ENCODE peak calls at places on chromosomes 1 and 21, in seven cellular contexts. One of them, this sample, is unnamed. For H3K4me1, the result is how much of the 10 kb centered on the place peaks cover.

GRCh38 chr1:246470588-246470987 is 36.5 kb downstream of the SMYD3 start:
- DNase-seq in mammary epithelial cell: no peak
- DNase-seq in psoas muscle: no peak
- DNase-seq in tibial artery: no peak
- DNase-seq in CD8-positive, alpha-beta T cell: no peak
- DNase-seq in upper lobe of right lung: no peak
- DNase-seq in K562: no peak
- DNase-seq in this sample: no peak

GRCh38 chr1:64875101-64875500 is 91.2 kb downstream of the JAK1 start:
- DNase-seq in CD8-positive, alpha-beta T cell: no peak
- DNase-seq in mammary epithelial cell: no peak
- DNase-seq in K562: no peak
- DNase-seq in psoas muscle: no peak
- DNase-seq in upper lobe of right lung: no peak
- DNase-seq in tibial artery: no peak
- DNase-seq in this sample: no peak

GRCh38 chr1:241950390-241950789 is 7.2 kb upstream of the BECN2 start:
- DNase-seq in upper lobe of right lung: no peak
- DNase-seq in CD8-positive, alpha-beta T cell: no peak
- DNase-seq in tibial artery: no peak
- DNase-seq in psoas muscle: no peak
- DNase-seq in mammary epithelial cell: peak
- DNase-seq in K562: no peak
- DNase-seq in this sample: no peak

GRCh38 chr1:209527372-209527771 is 56.1 kb upstream of the CAMK1G start:
- DNase-seq in mammary epithelial cell: peak
- DNase-seq in K562: no peak
- DNase-seq in tibial artery: no peak
- DNase-seq in upper lobe of right lung: no peak
- DNase-seq in psoas muscle: no peak
- DNase-seq in CD8-positive, alpha-beta T cell: no peak
- DNase-seq in this sample: no peak

GRCh38 chr1:77250126-77250525 is 30.9 kb upstream of the PIGK start:
- DNase-seq in psoas muscle: no peak
- DNase-seq in K562: no peak
- DNase-seq in mammary epithelial cell: no peak
- DNase-seq in upper lobe of right lung: no peak
- DNase-seq in CD8-positive, alpha-beta T cell: no peak
- DNase-seq in tibial artery: no peak
- DNase-seq in this sample: no peak

GRCh38 chr1:110494522-110495406 is 24.2 kb downstream of the KCNA10 start:
- DNase-seq in K562: no peak
- DNase-seq in psoas muscle: no peak
- DNase-seq in tibial artery: no peak
- DNase-seq in upper lobe of right lung: no peak
- DNase-seq in mammary epithelial cell: no peak
- DNase-seq in CD8-positive, alpha-beta T cell: no peak
- DNase-seq in this sample: no peak

GRCh38 chr1:151756291-151756690 is 7.0 kb downstream of the MRPL9 start:
- DNase-seq in tibial artery: no peak
- DNase-seq in psoas muscle: no peak
- DNase-seq in mammary epithelial cell: peak
- DNase-seq in CD8-positive, alpha-beta T cell: no peak
- DNase-seq in K562: no peak
- DNase-seq in upper lobe of right lung: no peak
- DNase-seq in this sample: no peak

GRCh38 chr1:94541175-94542087 is at the start of gene F3:
- DNase-seq in mammary epithelial cell: peak
- DNase-seq in psoas muscle: peak
- DNase-seq in tibial artery: peak
- DNase-seq in CD8-positive, alpha-beta T cell: peak
- DNase-seq in upper lobe of right lung: peak
- DNase-seq in K562: peak
- DNase-seq in this sample: peak

GRCh38 chr1:205024679-205025078 is 18.3 kb upstream of the CNTN2 start:
- DNase-seq in K562: no peak
- DNase-seq in upper lobe of right lung: no peak
- DNase-seq in tibial artery: no peak
- DNase-seq in mammary epithelial cell: no peak
- DNase-seq in psoas muscle: no peak
- DNase-seq in CD8-positive, alpha-beta T cell: no peak
- DNase-seq in this sample: no peak

GRCh38 chr1:236143104-236143948 is 987 bp downstream of the GPR137B start:
- DNase-seq in CD8-positive, alpha-beta T cell: no peak
- DNase-seq in upper lobe of right lung: no peak
- DNase-seq in mammary epithelial cell: peak
- DNase-seq in K562: no peak
- DNase-seq in psoas muscle: no peak
- DNase-seq in tibial artery: no peak
- DNase-seq in this sample: no peak

GRCh38 chr1:154328318-154329151 is 3.2 kb downstream of the ATP8B2 start:
- DNase-seq in mammary epithelial cell: peak
- DNase-seq in CD8-positive, alpha-beta T cell: peak
- DNase-seq in K562: no peak
- DNase-seq in tibial artery: peak
- DNase-seq in upper lobe of right lung: peak
- DNase-seq in psoas muscle: peak
- DNase-seq in this sample: peak

GRCh38 chr21:34029724-34030528 is 43.5 kb upstream of the MRPS6 start:
- DNase-seq in K562: peak
- DNase-seq in CD8-positive, alpha-beta T cell: peak
- DNase-seq in upper lobe of right lung: no peak
- DNase-seq in psoas muscle: peak
- DNase-seq in tibial artery: no peak
- DNase-seq in mammary epithelial cell: peak
- DNase-seq in this sample: peak

DNA sequence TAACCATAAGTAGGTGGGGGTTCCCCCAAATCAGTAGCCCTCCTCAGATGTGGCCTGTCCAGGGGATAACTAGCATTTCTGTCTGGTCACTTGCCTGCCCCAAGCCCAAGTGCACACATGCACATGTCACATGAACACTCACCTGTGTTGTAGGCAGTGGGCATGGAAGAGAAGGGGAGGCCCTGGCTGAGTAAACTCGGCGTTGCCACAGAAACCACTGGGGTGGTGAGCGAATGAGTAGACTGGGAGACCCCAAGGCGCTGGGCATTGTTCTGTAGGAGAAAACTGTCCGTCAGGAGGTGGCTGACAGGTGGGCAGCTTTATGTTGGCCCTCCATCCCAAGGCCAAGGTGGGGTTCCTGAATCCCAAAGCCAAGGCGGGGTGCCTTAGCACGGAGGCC is 25.6 kb downstream of the MEF2D start:
- DNase-seq in K562: no peak
- DNase-seq in upper lobe of right lung: peak
- DNase-seq in mammary epithelial cell: no peak
- DNase-seq in tibial artery: no peak
- DNase-seq in CD8-positive, alpha-beta T cell: peak
- DNase-seq in psoas muscle: no peak
- DNase-seq in this sample: no peak
- H3K4me1 ChIP-seq in K562: under half
- H3K4me1 ChIP-seq in upper lobe of right lung: under half
- H3K4me1 ChIP-seq in mammary epithelial cell: under half
- H3K4me1 ChIP-seq in tibial artery: half or more
- H3K4me1 ChIP-seq in CD8-positive, alpha-beta T cell: under half
- H3K4me1 ChIP-seq in psoas muscle: half or more
- H3K4me1 ChIP-seq in this sample: under half

DNA sequence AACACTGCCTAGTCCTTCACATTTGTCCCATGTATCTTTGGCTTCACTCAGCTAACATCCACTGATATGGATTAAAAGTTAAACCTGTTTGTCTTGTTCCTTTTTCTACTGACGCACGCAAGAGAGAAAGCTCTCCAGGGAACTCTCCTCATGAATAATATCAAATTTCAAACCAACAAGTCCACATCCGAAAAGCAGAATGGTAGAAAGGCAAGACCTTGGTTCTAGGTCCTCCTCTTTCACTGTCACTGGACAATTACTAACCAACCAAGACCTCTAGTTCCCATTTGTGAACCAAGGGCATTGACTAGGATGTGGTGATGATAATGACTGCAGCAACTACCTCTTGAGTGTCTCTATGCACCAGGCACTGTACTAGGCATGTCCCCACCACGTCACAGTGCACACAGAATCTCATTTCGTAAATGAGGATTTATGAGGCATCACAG is 8.4 kb downstream of the PLPP3 start:
- DNase-seq in mammary epithelial cell: no peak
- DNase-seq in tibial artery: no peak
- DNase-seq in K562: no peak
- DNase-seq in upper lobe of right lung: no peak
- DNase-seq in psoas muscle: no peak
- DNase-seq in CD8-positive, alpha-beta T cell: no peak
- DNase-seq in this sample: no peak
- H3K4me1 ChIP-seq in mammary epithelial cell: under half
- H3K4me1 ChIP-seq in tibial artery: under half
- H3K4me1 ChIP-seq in K562: under half
- H3K4me1 ChIP-seq in upper lobe of right lung: under half
- H3K4me1 ChIP-seq in psoas muscle: half or more
- H3K4me1 ChIP-seq in CD8-positive, alpha-beta T cell: under half
- H3K4me1 ChIP-seq in this sample: under half

DNA sequence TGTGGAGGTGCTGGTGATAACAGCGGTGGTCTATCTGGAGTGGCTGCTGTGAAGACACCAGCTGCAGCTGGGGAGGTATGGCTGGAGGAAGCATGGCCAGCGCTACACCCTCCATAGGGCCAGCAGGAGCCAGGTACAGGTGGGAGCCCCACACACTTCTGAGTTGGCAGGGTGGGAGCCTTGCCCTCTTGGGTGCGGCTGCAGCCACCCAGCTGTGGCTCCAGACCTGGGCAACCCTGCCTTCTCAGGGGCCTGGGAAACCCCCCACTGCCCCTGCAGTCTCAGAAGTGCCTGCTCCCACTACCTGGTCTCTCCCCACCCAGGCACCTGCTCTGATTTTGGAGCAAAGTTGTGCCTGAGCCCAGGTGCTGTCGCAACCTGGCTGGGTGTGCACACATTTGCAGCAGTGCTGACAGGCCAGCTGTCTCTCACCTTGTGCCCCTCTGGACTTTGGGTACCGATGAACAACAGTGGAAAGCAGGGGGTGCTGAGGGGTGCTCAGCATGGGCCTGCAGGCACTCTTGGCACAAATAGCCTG is 76.2 kb downstream of the DPYD start:
- DNase-seq in mammary epithelial cell: no peak
- DNase-seq in K562: no peak
- DNase-seq in upper lobe of right lung: no peak
- DNase-seq in psoas muscle: no peak
- DNase-seq in tibial artery: no peak
- DNase-seq in CD8-positive, alpha-beta T cell: no peak
- DNase-seq in this sample: no peak
- H3K4me1 ChIP-seq in mammary epithelial cell: under half
- H3K4me1 ChIP-seq in K562: under half
- H3K4me1 ChIP-seq in upper lobe of right lung: under half
- H3K4me1 ChIP-seq in psoas muscle: under half
- H3K4me1 ChIP-seq in tibial artery: under half
- H3K4me1 ChIP-seq in CD8-positive, alpha-beta T cell: under half
- H3K4me1 ChIP-seq in this sample: under half

DNA sequence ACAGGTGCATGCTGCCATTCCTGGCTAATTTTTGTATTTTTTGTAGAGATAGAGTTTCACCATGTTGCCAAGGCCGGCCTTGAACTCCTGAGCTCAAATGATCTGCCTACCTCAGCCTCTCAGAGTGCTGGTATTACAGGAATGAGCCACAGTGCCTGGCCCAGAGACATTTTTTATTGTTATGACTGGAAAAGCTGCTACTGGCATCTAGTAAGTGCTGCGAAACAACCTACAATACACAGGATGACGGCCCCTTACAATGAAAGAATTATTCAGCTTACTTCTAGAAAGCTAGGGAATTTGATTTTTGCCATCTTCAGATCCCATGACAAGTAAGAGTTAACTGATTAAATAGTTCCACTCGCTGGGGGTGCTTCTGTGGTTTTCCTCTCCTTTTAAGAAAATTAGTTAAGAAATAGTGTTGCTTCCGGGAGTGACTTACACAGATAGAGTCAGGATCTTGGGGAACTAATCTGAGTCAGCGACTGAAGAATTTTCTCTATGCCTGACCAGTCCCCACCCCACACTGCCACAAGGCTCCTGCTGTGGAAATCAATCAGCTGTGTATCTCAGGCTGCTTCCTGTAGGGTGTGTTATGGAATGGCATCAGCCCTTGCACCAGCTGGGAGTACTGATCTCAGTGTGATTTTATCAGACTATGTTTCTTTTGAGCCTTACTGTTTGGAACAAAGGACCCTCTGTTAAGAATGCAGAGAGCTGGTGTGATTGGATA is 93.0 kb upstream of the BMP8A start:
- DNase-seq in upper lobe of right lung: peak
- DNase-seq in K562: peak
- DNase-seq in psoas muscle: peak
- DNase-seq in CD8-positive, alpha-beta T cell: no peak
- DNase-seq in mammary epithelial cell: peak
- DNase-seq in tibial artery: peak
- DNase-seq in this sample: peak
- H3K4me1 ChIP-seq in upper lobe of right lung: half or more
- H3K4me1 ChIP-seq in K562: under half
- H3K4me1 ChIP-seq in psoas muscle: under half
- H3K4me1 ChIP-seq in CD8-positive, alpha-beta T cell: under half
- H3K4me1 ChIP-seq in mammary epithelial cell: half or more
- H3K4me1 ChIP-seq in tibial artery: under half
- H3K4me1 ChIP-seq in this sample: under half

GRCh38 chr1:30612666-30613065 is 110.7 kb downstream of the MATN1 start:
- DNase-seq in upper lobe of right lung: no peak
- DNase-seq in tibial artery: no peak
- DNase-seq in psoas muscle: no peak
- DNase-seq in mammary epithelial cell: no peak
- DNase-seq in K562: no peak
- DNase-seq in CD8-positive, alpha-beta T cell: no peak
- DNase-seq in this sample: no peak
- H3K4me1 ChIP-seq in upper lobe of right lung: under half
- H3K4me1 ChIP-seq in tibial artery: under half
- H3K4me1 ChIP-seq in psoas muscle: under half
- H3K4me1 ChIP-seq in mammary epithelial cell: under half
- H3K4me1 ChIP-seq in K562: under half
- H3K4me1 ChIP-seq in CD8-positive, alpha-beta T cell: under half
- H3K4me1 ChIP-seq in this sample: under half

DNA sequence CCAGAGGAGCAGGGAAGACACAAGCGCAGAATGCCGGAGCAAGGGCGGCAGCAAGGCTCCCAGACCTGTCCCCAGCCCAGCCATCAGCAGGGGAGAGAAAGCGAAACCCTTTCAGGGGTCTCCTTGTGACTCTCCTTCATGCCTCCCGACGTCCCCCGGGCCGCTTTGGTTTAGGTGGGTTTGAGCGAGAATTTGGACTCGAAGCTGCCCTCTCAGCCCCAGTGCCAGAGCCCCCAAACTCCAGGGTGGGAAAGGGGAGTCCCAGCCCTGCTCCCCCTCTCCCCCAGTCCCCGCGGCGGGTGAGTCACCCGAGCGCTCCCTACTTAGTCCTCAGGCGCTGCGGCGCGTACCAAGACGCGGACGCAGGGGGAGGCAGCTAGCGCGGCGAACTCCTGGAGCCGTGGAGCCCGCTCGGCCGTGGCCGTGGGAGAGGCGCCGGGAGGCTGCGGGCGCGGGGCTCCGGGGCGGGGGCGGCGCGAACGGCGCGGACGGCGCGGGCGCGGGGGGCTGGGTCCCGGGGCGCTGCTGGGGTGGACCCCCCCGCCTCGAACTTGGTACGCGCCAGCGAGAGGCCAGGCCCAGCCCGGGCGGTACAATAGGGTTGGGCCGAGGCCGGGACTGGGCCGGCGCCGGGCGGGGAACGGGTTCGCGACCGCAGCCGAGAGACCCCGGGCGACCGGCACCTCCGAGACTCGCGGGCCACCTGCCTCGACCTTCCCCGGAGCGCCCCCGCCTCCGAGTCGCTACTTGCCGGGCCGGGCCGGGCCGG is at the start of gene MAP7D1:
- DNase-seq in upper lobe of right lung: peak
- DNase-seq in K562: peak
- DNase-seq in psoas muscle: peak
- DNase-seq in tibial artery: peak
- DNase-seq in CD8-positive, alpha-beta T cell: peak
- DNase-seq in mammary epithelial cell: peak
- DNase-seq in this sample: peak
- H3K4me1 ChIP-seq in upper lobe of right lung: half or more
- H3K4me1 ChIP-seq in K562: half or more
- H3K4me1 ChIP-seq in psoas muscle: half or more
- H3K4me1 ChIP-seq in tibial artery: half or more
- H3K4me1 ChIP-seq in CD8-positive, alpha-beta T cell: half or more
- H3K4me1 ChIP-seq in mammary epithelial cell: under half
- H3K4me1 ChIP-seq in this sample: under half